ENCODE peak calls at places on chromosomes 11 and 22, in five cellular contexts. F is upper lobe of right lung, B is Panc1, O is ovary, M is colonic mucosa. W is an unnamed sample.

GRCh38 chr11:111734383-111735261 is 31.6 kb downstream of the PPP2R1B start:
- DNase-seq in B (no peak), M (no peak), F (no peak), O (peak), W (no peak)

GRCh38 chr22:27689664-27690063 is 111.9 kb downstream of the MN1 start:
- DNase-seq in O (no peak), M (no peak), B (no peak), F (no peak), W (no peak)

GRCh38 chr22:25777870-25778269 is 35.9 kb downstream of the MYO18B start:
- DNase-seq in F (no peak), M (peak), B (peak), O (no peak), W (no peak)

GRCh38 chr22:43451651-43452050 is 39.8 kb downstream of the MPPED1 start:
- DNase-seq in F (peak), O (no peak), M (no peak), B (no peak), W (no peak)

GRCh38 chr11:69003866-69004311 is 9.2 kb downstream of the MRGPRF start:
- DNase-seq in M (no peak), O (no peak), F (peak), B (no peak), W (no peak)

GRCh38 chr11:2127357-2127971 is 11.7 kb downstream of the IGF2 start:
- DNase-seq in O (no peak), B (no peak), F (no peak), M (no peak), W (no peak)

GRCh38 chr11:102118937-102119336 is 8.7 kb downstream of the YAP1 start:
- DNase-seq in B (no peak), O (no peak), F (no peak), M (no peak), W (no peak)

GRCh38 chr11:87473174-87473573 is 435.4 kb downstream of the TMEM135 start:
- DNase-seq in M (no peak), F (no peak), B (no peak), O (no peak), W (peak)

GRCh38 chr22:37454857-37455686 is 27.8 kb upstream of the ELFN2 start:
- DNase-seq in M (no peak), B (no peak), F (peak), O (no peak), W (no peak)

GRCh38 chr11:108632041-108632440 is 32.8 kb upstream of the DDX10 start:
- DNase-seq in F (no peak), O (no peak), B (no peak), M (no peak), W (no peak)

GRCh38 chr11:72238492-72239295 is 5.3 kb downstream of the PHOX2A start:
- DNase-seq in O (no peak), M (no peak), B (no peak), F (peak), W (no peak)

GRCh38 chr11:103927535-103927934 is 108.9 kb upstream of the DDI1 start:
- DNase-seq in F (no peak), B (no peak), M (no peak), O (no peak), W (no peak)

GRCh38 chr22:37163618-37164534 is 14.2 kb upstream of the IL2RB start:
- DNase-seq in O (no peak), B (no peak), F (no peak), M (no peak), W (no peak)

GRCh38 chr11:1437500-1437899 is 47.8 kb downstream of the BRSK2 start:
- DNase-seq in O (peak), F (no peak), B (no peak), M (no peak), W (no peak)

GRCh38 chr11:9821008-9821752 is 157.3 kb downstream of the SWAP70 start:
- DNase-seq in O (no peak), M (no peak), B (no peak), F (no peak), W (no peak)

GRCh38 chr22:36913431-36914382 is at the start of gene CSF2RB:
- DNase-seq in M (peak), O (no peak), F (peak), B (no peak), W (no peak)

GRCh38 chr11:126153999-126154398 is 57.5 kb downstream of the RPUSD4 start:
- DNase-seq in F (no peak), M (no peak), B (no peak), O (no peak), W (no peak)

GRCh38 chr11:19868281-19868821 is 155.7 kb downstream of the NAV2 start:
- DNase-seq in O (no peak), F (no peak), M (no peak), B (no peak), W (peak)

GRCh38 chr11:20561915-20562314 is 37.5 kb upstream of the SLC6A5 start:
- DNase-seq in B (no peak), M (no peak), F (no peak), O (no peak), W (no peak)

GRCh38 chr11:57377098-57377497 is 3.9 kb downstream of the PRG3 start:
- DNase-seq in M (no peak), F (no peak), O (no peak), B (no peak), W (no peak)

GRCh38 chr11:13126430-13126829 is 117.3 kb downstream of the RASSF10 start:
- DNase-seq in M (no peak), O (no peak), F (no peak), B (no peak), W (peak)

GRCh38 chr11:17328856-17329490 is 22.6 kb upstream of the NCR3LG1 start:
- DNase-seq in M (no peak), F (no peak), B (no peak), O (no peak), W (no peak)

GRCh38 chr11:107565219-107565937 is at the start of gene ALKBH8:
- DNase-seq in F (peak), O (peak), B (peak), M (peak), W (no peak)

GRCh38 chr11:104892723-104893511 is 5.3 kb downstream of the CASP12 start:
- DNase-seq in F (no peak), B (no peak), M (no peak), O (no peak), W (no peak)

GRCh38 chr22:25449781-25450317 is 114.6 kb upstream of the GRK3 start:
- DNase-seq in M (no peak), O (no peak), F (no peak), B (no peak), W (no peak)

GRCh38 chr11:111331711-111332479 is 33.5 kb downstream of the POU2AF3 start:
- DNase-seq in M (no peak), O (no peak), B (no peak), F (no peak), W (no peak)

GRCh38 chr11:71188886-71189767 is 63.2 kb downstream of the SHANK2 start:
- DNase-seq in O (peak), B (no peak), F (peak), M (no peak), W (no peak)

GRCh38 chr11:69382131-69383128 is 88.5 kb downstream of the MYEOV start:
- DNase-seq in M (no peak), B (no peak), F (peak), O (peak), W (no peak)

GRCh38 chr22:17171016-17171312 is 11.9 kb upstream of the HDHD5 start:
- DNase-seq in O (no peak), M (no peak), F (no peak), B (no peak), W (no peak)

GRCh38 chr11:32183512-32183911 is 92.6 kb downstream of the RCN1 start:
- DNase-seq in B (no peak), M (no peak), O (no peak), F (no peak), W (no peak)
- H3K27ac ChIP-seq in B (no peak), M (no peak), O (no peak), F (no peak), W (no peak)

GRCh38 chr22:48555606-48556005 is 1272.1 kb downstream of the BRD1 start:
- DNase-seq in F (no peak), B (no peak), O (no peak), M (no peak), W (no peak)

GRCh38 chr22:48553694-48554308 is 1273.9 kb downstream of the BRD1 start:
- DNase-seq in M (no peak), B (no peak), O (no peak), F (no peak), W (no peak)

GRCh38 chr22:48556751-48557150 is 1270.9 kb downstream of the BRD1 start:
- DNase-seq in O (no peak), B (no peak), F (no peak), M (no peak), W (no peak)

GRCh38 chr22:48553119-48553518 is 1274.6 kb downstream of the BRD1 start:
- DNase-seq in M (no peak), O (no peak), B (no peak), F (no peak), W (no peak)

GRCh38 chr22:48554893-48555552 is 1272.7 kb downstream of the BRD1 start:
- DNase-seq in M (no peak), O (no peak), F (no peak), B (no peak), W (no peak)
- TF ChIP-seq CTCF in M (no peak), O (no peak), F (no peak), B (no peak), W (no peak)

DNA sequence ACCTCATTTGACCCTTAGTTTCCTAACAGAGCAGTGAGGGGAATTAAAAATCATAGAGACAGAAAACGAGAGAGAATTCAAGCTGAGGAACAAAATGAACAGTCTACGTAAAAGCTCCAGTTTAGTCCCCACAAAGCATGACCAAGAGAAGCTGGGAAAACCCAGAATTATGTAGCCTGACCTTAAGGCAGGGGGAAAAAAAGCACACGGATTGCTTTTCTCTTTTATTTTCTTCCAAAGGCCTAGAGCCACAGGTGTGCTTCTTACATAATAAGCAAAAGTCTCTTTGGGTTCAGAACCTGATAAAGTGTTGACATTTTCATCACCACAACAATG is 528 bp upstream of the AMBRA1 start:
- DNase-seq in F (no peak), B (no peak), O (no peak), M (no peak), W (no peak)
- H3K27ac ChIP-seq in F (peak), B (peak), O (peak), M (peak), W (peak)

DNA sequence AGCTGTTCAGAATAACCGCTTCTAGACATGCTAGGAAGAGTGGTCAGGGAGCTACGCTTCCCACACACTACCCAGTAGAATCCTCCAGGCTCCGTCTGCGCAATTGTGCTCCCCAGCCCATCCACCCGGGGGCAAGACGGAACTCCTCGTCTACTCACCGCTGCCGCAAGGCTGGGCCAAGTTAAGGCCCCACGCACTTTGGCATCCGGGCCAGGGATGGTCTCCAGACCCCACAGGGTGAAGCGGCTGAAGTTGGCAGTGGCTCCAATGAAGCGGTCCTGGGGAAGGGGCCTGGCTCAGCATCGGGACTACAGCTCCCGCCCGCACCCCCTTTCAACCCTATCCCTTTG is 736 bp downstream of the RNASEH2C start:
- DNase-seq in F (peak), M (no peak), O (peak), B (no peak), W (no peak)
- TF ChIP-seq CTCF in F (no peak), M (no peak), O (no peak), B (no peak), W (no peak)

DNA sequence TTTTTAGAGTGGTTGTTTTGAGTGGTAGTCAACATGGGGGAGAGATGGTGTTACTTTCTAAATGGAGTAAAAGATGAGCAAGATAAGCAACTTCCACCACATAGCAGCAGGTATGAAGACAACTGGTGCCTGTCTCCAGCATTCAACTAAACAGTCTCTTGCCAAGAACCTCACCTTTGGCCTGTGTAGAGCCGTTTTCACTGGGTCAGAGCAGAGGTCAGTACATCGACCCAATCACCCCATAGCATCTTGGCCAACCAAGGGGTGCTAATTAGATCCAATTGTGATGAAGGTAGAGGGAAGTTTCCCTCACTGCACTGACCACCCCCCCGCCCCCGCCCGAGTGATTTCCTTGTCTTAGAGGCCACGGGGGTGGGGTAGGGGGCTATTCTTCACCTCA is 188.2 kb downstream of the BLID start:
- DNase-seq in M (no peak), F (no peak), B (no peak), O (no peak), W (no peak)
- H3K27ac ChIP-seq in M (no peak), F (no peak), B (no peak), O (no peak), W (no peak)

DNA sequence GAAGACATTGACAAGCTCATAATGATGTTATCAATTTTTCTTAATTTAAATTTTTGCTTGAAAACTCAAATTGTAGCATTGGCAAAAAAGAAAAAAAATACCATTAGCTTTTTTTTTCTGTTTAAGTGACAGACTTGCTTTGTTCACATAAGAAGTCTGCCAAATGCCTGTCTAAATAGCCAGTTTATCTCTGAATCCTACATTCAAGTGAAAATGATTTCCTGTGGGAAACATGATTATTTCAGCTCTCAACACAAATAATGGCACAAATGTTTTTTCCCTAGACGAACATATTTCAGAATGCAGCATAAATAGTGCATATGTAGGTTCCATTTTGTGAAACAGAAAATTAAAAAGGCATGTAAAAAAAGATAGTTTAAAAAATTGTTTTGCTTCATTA is 23.5 kb downstream of the TYR start:
- DNase-seq in B (no peak), O (no peak), M (no peak), F (no peak), W (no peak)
- TF ChIP-seq CTCF in B (no peak), O (no peak), M (no peak), F (no peak), W (no peak)